ENCODE peak calls at places on chromosomes 1 and 21, in five cellular contexts. One of them, this sample, is unnamed.

GRCh38 chr1:51576085-51576444 is 40.8 kb upstream of the OSBPL9 start:
- DNase-seq in cardiac muscle cell: no peak
- DNase-seq in GM19239: no peak
- DNase-seq in stimulated activated CD8-positive, alpha-beta memory T cell treated with anti-CD3 and anti-CD28 coated beads, Interleukin-4, amount 100 ng/mL, for 24 hours: no peak
- DNase-seq in choroid plexus epithelial cell: no peak
- DNase-seq in this sample: no peak

GRCh38 chr1:55816456-55816794 is 601.3 kb upstream of the USP24 start:
- DNase-seq in cardiac muscle cell: peak; percentile 40
- DNase-seq in GM19239: no peak
- DNase-seq in stimulated activated CD8-positive, alpha-beta memory T cell treated with anti-CD3 and anti-CD28 coated beads, Interleukin-4, amount 100 ng/mL, for 24 hours: no peak
- DNase-seq in choroid plexus epithelial cell: peak; percentile 84
- DNase-seq in this sample: no peak

GRCh38 chr1:232440325-232441059 is 189.4 kb downstream of the SIPA1L2 start:
- DNase-seq in cardiac muscle cell: no peak
- DNase-seq in GM19239: no peak
- DNase-seq in stimulated activated CD8-positive, alpha-beta memory T cell treated with anti-CD3 and anti-CD28 coated beads, Interleukin-4, amount 100 ng/mL, for 24 hours: no peak
- DNase-seq in choroid plexus epithelial cell: no peak
- DNase-seq in this sample: no peak

GRCh38 chr21:35324372-35325220 is 275.5 kb upstream of the RUNX1 start:
- DNase-seq in cardiac muscle cell: peak; percentile 70
- DNase-seq in GM19239: no peak
- DNase-seq in stimulated activated CD8-positive, alpha-beta memory T cell treated with anti-CD3 and anti-CD28 coated beads, Interleukin-4, amount 100 ng/mL, for 24 hours: no peak
- DNase-seq in choroid plexus epithelial cell: peak; percentile 80
- DNase-seq in this sample: no peak

GRCh38 chr1:246971322-246971721 is 36.5 kb downstream of the ZNF695 start:
- DNase-seq in cardiac muscle cell: peak; percentile 73
- DNase-seq in GM19239: no peak
- DNase-seq in stimulated activated CD8-positive, alpha-beta memory T cell treated with anti-CD3 and anti-CD28 coated beads, Interleukin-4, amount 100 ng/mL, for 24 hours: peak; percentile 25
- DNase-seq in choroid plexus epithelial cell: peak; percentile 58
- DNase-seq in this sample: no peak

GRCh38 chr21:31397515-31397926 is 53.5 kb upstream of the TIAM1 start:
- DNase-seq in cardiac muscle cell: peak; percentile 58
- DNase-seq in GM19239: no peak
- DNase-seq in stimulated activated CD8-positive, alpha-beta memory T cell treated with anti-CD3 and anti-CD28 coated beads, Interleukin-4, amount 100 ng/mL, for 24 hours: no peak
- DNase-seq in choroid plexus epithelial cell: no peak
- DNase-seq in this sample: no peak

GRCh38 chr1:15985611-15986272 is 9.8 kb upstream of the ZBTB17 start:
- DNase-seq in cardiac muscle cell: no peak
- DNase-seq in GM19239: no peak
- DNase-seq in stimulated activated CD8-positive, alpha-beta memory T cell treated with anti-CD3 and anti-CD28 coated beads, Interleukin-4, amount 100 ng/mL, for 24 hours: no peak
- DNase-seq in choroid plexus epithelial cell: no peak
- DNase-seq in this sample: no peak

GRCh38 chr21:44427241-44428120 is 27.8 kb upstream of the LRRC3 start:
- DNase-seq in cardiac muscle cell: no peak
- DNase-seq in GM19239: no peak
- DNase-seq in stimulated activated CD8-positive, alpha-beta memory T cell treated with anti-CD3 and anti-CD28 coated beads, Interleukin-4, amount 100 ng/mL, for 24 hours: no peak
- DNase-seq in choroid plexus epithelial cell: no peak
- DNase-seq in this sample: no peak

GRCh38 chr1:209825591-209826433 is 2.0 kb upstream of the UTP25 start:
- DNase-seq in cardiac muscle cell: no peak
- DNase-seq in GM19239: no peak
- DNase-seq in stimulated activated CD8-positive, alpha-beta memory T cell treated with anti-CD3 and anti-CD28 coated beads, Interleukin-4, amount 100 ng/mL, for 24 hours: no peak
- DNase-seq in choroid plexus epithelial cell: no peak
- DNase-seq in this sample: no peak

GRCh38 chr1:192810253-192810880 is 1.5 kb downstream of the RGS2 start:
- DNase-seq in cardiac muscle cell: peak; percentile 81
- DNase-seq in GM19239: no peak
- DNase-seq in stimulated activated CD8-positive, alpha-beta memory T cell treated with anti-CD3 and anti-CD28 coated beads, Interleukin-4, amount 100 ng/mL, for 24 hours: no peak
- DNase-seq in choroid plexus epithelial cell: peak; percentile 60
- DNase-seq in this sample: no peak

GRCh38 chr1:241749041-241749798 is 97.1 kb downstream of the WDR64 start:
- DNase-seq in cardiac muscle cell: peak; percentile 47
- DNase-seq in GM19239: no peak
- DNase-seq in stimulated activated CD8-positive, alpha-beta memory T cell treated with anti-CD3 and anti-CD28 coated beads, Interleukin-4, amount 100 ng/mL, for 24 hours: no peak
- DNase-seq in choroid plexus epithelial cell: no peak
- DNase-seq in this sample: no peak

GRCh38 chr1:109756848-109757521 is 6.7 kb downstream of the EPS8L3 start:
- DNase-seq in cardiac muscle cell: no peak
- DNase-seq in GM19239: no peak
- DNase-seq in stimulated activated CD8-positive, alpha-beta memory T cell treated with anti-CD3 and anti-CD28 coated beads, Interleukin-4, amount 100 ng/mL, for 24 hours: no peak
- DNase-seq in choroid plexus epithelial cell: no peak
- DNase-seq in this sample: no peak

GRCh38 chr1:147337040-147337439 is 94.6 kb downstream of the CHD1L start:
- DNase-seq in cardiac muscle cell: no peak
- DNase-seq in GM19239: no peak
- DNase-seq in stimulated activated CD8-positive, alpha-beta memory T cell treated with anti-CD3 and anti-CD28 coated beads, Interleukin-4, amount 100 ng/mL, for 24 hours: no peak
- DNase-seq in choroid plexus epithelial cell: no peak
- DNase-seq in this sample: no peak

GRCh38 chr21:41830764-41831452 is 48.2 kb downstream of the PRDM15 start:
- DNase-seq in cardiac muscle cell: no peak
- DNase-seq in GM19239: no peak
- DNase-seq in stimulated activated CD8-positive, alpha-beta memory T cell treated with anti-CD3 and anti-CD28 coated beads, Interleukin-4, amount 100 ng/mL, for 24 hours: no peak
- DNase-seq in choroid plexus epithelial cell: no peak
- DNase-seq in this sample: no peak